ENCODE peak calls at places on chromosomes 4 and X, in seven cellular contexts. V, O, N, H, F, J and C are unnamed samples.

GRCh38 chrX:30713061-30713525 is 59.9 kb downstream of the GK start:
- DNase-seq in J (no peak), F (peak), H (peak), O (peak), N (peak), V (no peak), C (no peak)

GRCh38 chrX:153763298-153763932 is 634 bp upstream of the PLXNB3 start:
- DNase-seq in J (no peak), H (no peak), F (no peak), N (no peak), V (no peak), O (no peak), C (no peak)

GRCh38 chrX:17854069-17854468 is 7.0 kb downstream of the RAI2 start:
- DNase-seq in J (no peak), O (no peak), H (no peak), F (no peak), N (no peak), V (no peak), C (no peak)

GRCh38 chrX:40176256-40176978 is 78.7 kb upstream of the BCOR start:
- DNase-seq in J (peak), O (peak), H (peak), F (peak), V (no peak), N (peak), C (peak)

GRCh38 chr4:163350672-163351071 is 7.0 kb downstream of the NPY5R start:
- DNase-seq in F (peak), O (no peak), N (peak), V (no peak), H (no peak), J (no peak), C (no peak)

GRCh38 chrX:47101206-47101605 is 23.0 kb downstream of the RGN start:
- DNase-seq in O (no peak), F (no peak), N (no peak), H (no peak), J (no peak), V (no peak), C (no peak)

GRCh38 chr4:173217727-173218126 is 49.1 kb downstream of the GALNT7 start:
- DNase-seq in V (no peak), O (no peak), N (peak), F (peak), H (no peak), J (no peak), C (no peak)

GRCh38 chr4:74033721-74034120 is 4.8 kb downstream of the CXCL3 start:
- DNase-seq in H (no peak), O (no peak), F (no peak), N (peak), V (no peak), J (no peak), C (no peak)

GRCh38 chr4:43690121-43690520 is 758.5 kb downstream of the KCTD8 start:
- DNase-seq in J (no peak), V (no peak), N (peak), O (no peak), H (no peak), F (peak), C (no peak)

GRCh38 chr4:117771647-117772337 is 262.5 kb upstream of the NDST3 start:
- DNase-seq in F (no peak), N (no peak), H (no peak), O (no peak), J (no peak), V (no peak), C (no peak)

GRCh38 chrX:27591938-27592337 is 1.8 kb downstream of the DCAF8L2 start:
- DNase-seq in O (no peak), N (no peak), F (no peak), V (no peak), J (no peak), H (no peak), C (no peak)

GRCh38 chr4:80180743-80181142 is 16.6 kb upstream of the PRDM8 start:
- DNase-seq in H (no peak), O (no peak), V (no peak), J (no peak), N (peak), F (no peak), C (no peak)

GRCh38 chrX:152299787-152300186 is 151.3 kb downstream of the GABRA3 start:
- DNase-seq in J (no peak), N (no peak), V (no peak), O (no peak), H (no peak), F (no peak), C (no peak)

GRCh38 chrX:107493141-107493540 is 43.7 kb downstream of the FRMPD3 start:
- DNase-seq in O (no peak), F (no peak), N (no peak), J (no peak), H (no peak), V (no peak), C (no peak)

GRCh38 chr4:37528161-37528560 is 158.0 kb downstream of the RELL1 start:
- DNase-seq in V (no peak), N (no peak), F (peak), J (no peak), H (no peak), O (no peak), C (no peak)
- TF ChIP-seq CTCF in V (no peak), N (no peak), F (no peak), J (no peak), H (no peak), O (no peak), C (no peak)

GRCh38 chr4:85368240-85368639 is 106.7 kb upstream of the ARHGAP24 start:
- DNase-seq in F (no peak), J (no peak), O (no peak), N (no peak), V (no peak), H (no peak), C (no peak)

GRCh38 chr4:85368932-85369331 is 106.0 kb upstream of the ARHGAP24 start:
- DNase-seq in N (no peak), O (no peak), J (no peak), H (no peak), F (no peak), V (no peak), C (no peak)

GRCh38 chr4:85370400-85371032 is 104.4 kb upstream of the ARHGAP24 start:
- DNase-seq in N (peak), J (no peak), H (peak), F (peak), O (no peak), V (no peak), C (no peak)

GRCh38 chr4:85367815-85368214 is 107.1 kb upstream of the ARHGAP24 start:
- DNase-seq in J (no peak), O (no peak), H (no peak), V (no peak), F (no peak), N (no peak), C (no peak)

GRCh38 chr4:85369703-85370380 is 105.1 kb upstream of the ARHGAP24 start:
- DNase-seq in F (no peak), J (no peak), O (no peak), V (no peak), N (no peak), H (no peak), C (no peak)
- TF ChIP-seq CTCF in F (no peak), J (no peak), O (no peak), V (no peak), N (no peak), H (no peak), C (no peak)

DNA sequence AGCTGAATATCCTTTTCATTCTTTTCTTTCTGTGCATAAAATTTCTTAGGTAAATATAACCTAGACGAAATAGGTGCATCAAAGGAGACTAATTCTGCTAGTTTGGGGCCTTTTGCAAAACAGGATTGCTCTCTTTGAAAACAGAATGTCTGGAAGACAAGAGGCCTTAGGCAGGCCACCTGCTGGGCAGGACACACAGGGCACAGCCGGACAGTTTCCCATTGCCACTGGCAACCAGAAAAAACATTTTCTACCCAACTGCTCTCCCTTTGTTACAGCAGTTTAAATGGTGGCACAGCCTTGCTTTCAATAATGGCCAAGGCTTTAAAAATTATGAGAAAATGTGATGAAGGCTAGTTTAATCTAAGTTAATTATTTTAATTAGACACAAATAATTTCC is 600.5 kb downstream of the SPRY1 start:
- DNase-seq in N (no peak), H (no peak), F (no peak), J (no peak), V (no peak), O (no peak), C (no peak)
- TF ChIP-seq CTCF in N (no peak), H (no peak), F (no peak), J (no peak), V (no peak), O (no peak), C (peak)

DNA sequence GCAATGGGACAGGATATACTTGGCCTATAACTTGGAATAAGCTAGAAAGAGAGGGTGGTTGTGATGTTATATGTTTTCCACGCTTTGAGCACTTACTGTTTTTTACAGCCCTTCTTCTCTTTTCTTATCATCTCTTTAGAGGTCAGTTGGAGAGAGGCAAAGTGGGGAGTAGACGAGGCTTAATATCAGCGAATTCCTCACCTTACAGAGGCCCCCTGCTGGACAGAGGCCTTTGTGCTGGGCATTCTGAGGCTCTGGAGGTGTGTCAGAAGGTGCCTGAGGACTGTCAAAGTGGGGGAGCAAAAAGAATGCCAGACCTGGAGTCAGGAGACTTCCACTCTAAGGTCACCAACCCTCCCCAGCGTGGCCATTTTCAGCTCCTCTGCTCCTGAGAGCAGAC is 42.5 kb downstream of the MAMLD1 start:
- DNase-seq in F (no peak), N (no peak), H (peak), O (no peak), J (no peak), V (no peak), C (no peak)
- TF ChIP-seq CTCF in F (peak), N (no peak), H (no peak), O (no peak), J (no peak), V (no peak), C (no peak)

GRCh38 chrX:100593142-100593541 is 8.4 kb downstream of the TNMD start:
- DNase-seq in N (no peak), O (no peak), J (no peak), F (no peak), H (no peak), V (no peak), C (no peak)
- TF ChIP-seq CTCF in N (no peak), O (no peak), J (no peak), F (no peak), H (no peak), V (no peak), C (no peak)

GRCh38 chr4:102843273-102843672 is 15.9 kb upstream of the UBE2D3 start:
- DNase-seq in J (no peak), H (no peak), O (no peak), F (no peak), V (no peak), N (no peak), C (no peak)
- TF ChIP-seq CTCF in J (no peak), H (no peak), O (no peak), F (no peak), V (no peak), N (no peak), C (no peak)